ENCODE peak calls at places on chromosome 20, in four cellular contexts. M, A, L and K are unnamed samples.

GRCh38 chr20:45085289-45085688 is 15.6 kb downstream of the KCNS1 start:
- DNase-seq in A (no peak), M (no peak), L (no peak), K (no peak)

GRCh38 chr20:23147964-23148720 is 62.0 kb upstream of the CD93 start:
- DNase-seq in L (no peak), A (no peak), M (no peak), K (no peak)

GRCh38 chr20:41978246-41978790 is 360.1 kb upstream of the CHD6 start:
- DNase-seq in A (no peak), M (no peak), L (no peak), K (no peak)

GRCh38 chr20:51889466-51889865 is 87.1 kb upstream of the SALL4 start:
- DNase-seq in L (no peak), M (no peak), A (no peak), K (no peak)

GRCh38 chr20:2875690-2876203 is 2.5 kb downstream of the PTPRA start:
- DNase-seq in M (no peak), L (no peak), A (no peak), K (no peak)

GRCh38 chr20:25256226-25256859 is 8.5 kb downstream of the PYGB start:
- DNase-seq in L (no peak), M (no peak), A (no peak), K (no peak)

GRCh38 chr20:62761058-62761758 is 35.1 kb upstream of the MRGBP start:
- DNase-seq in M (no peak), L (no peak), A (no peak), K (no peak)

GRCh38 chr20:9660236-9660868 is 146.0 kb downstream of the LAMP5 start:
- DNase-seq in A (no peak), M (no peak), L (no peak), K (no peak)

GRCh38 chr20:1817577-1818211 is 77.5 kb upstream of the SIRPA start:
- DNase-seq in A (no peak), M (no peak), L (no peak), K (no peak)